ENCODE peak calls at places on chromosomes 13 and 19, in six cellular contexts. W, H, R, U, F and N are unnamed samples.

GRCh38 chr19:8840708-8841107 is 8.5 kb downstream of the MBD3L1 start:
- DNase-seq in H (no peak), F (no peak), U (no peak), R (no peak), W (no peak), N (no peak)

GRCh38 chr13:32720026-32720425 is 133.8 kb downstream of the PDS5B start:
- DNase-seq in W (no peak), H (no peak), F (no peak), R (no peak), U (no peak), N (no peak)

GRCh38 chr19:33388817-33389573 is 15.5 kb downstream of the CEBPG start:
- DNase-seq in U (no peak), W (no peak), R (no peak), F (no peak), H (peak), N (no peak)

GRCh38 chr19:9348671-9349070 is 14.1 kb upstream of the ZNF177 start:
- DNase-seq in U (no peak), H (no peak), F (no peak), W (no peak), R (no peak), N (no peak)

GRCh38 chr13:42991892-42992584 is at the start of gene EPSTI1:
- DNase-seq in W (peak), R (peak), F (no peak), H (peak), U (peak), N (peak)

GRCh38 chr13:100636441-100636840 is 38.2 kb downstream of the TMTC4 start:
- DNase-seq in W (no peak), R (no peak), F (peak), H (no peak), U (no peak), N (no peak)

GRCh38 chr19:5104871-5105351 is 136.0 kb downstream of the KDM4B start:
- DNase-seq in W (peak), H (no peak), U (no peak), R (no peak), F (no peak), N (no peak)

GRCh38 chr13:46721054-46721453 is 75.9 kb downstream of the ESD start:
- DNase-seq in U (peak), W (peak), R (peak), F (peak), H (peak), N (peak)

GRCh38 chr13:87235621-87236020 is 435.6 kb upstream of the SLITRK5 start:
- DNase-seq in H (no peak), U (no peak), R (no peak), W (no peak), F (no peak), N (no peak)

GRCh38 chr13:23866420-23867026 is 22.7 kb downstream of the MIPEP start:
- DNase-seq in W (no peak), U (no peak), R (no peak), H (no peak), F (no peak), N (no peak)

GRCh38 chr19:45492627-45493470 is 4.0 kb downstream of the RTN2 start:
- DNase-seq in R (no peak), F (no peak), H (no peak), W (no peak), U (no peak), N (peak)

GRCh38 chr13:100454876-100455275 is 133.7 kb downstream of the GGACT start:
- DNase-seq in W (no peak), H (no peak), U (peak), R (no peak), F (no peak), N (peak)

GRCh38 chr19:1481224-1481892 is 2.3 kb upstream of the C19orf25 start:
- DNase-seq in R (no peak), W (no peak), F (no peak), H (peak), U (no peak), N (no peak)

GRCh38 chr19:43726736-43727592 is 11.1 kb downstream of the IRGC start:
- DNase-seq in R (no peak), H (no peak), W (no peak), F (no peak), U (no peak), N (no peak)

GRCh38 chr13:32639502-32640105 is 53.4 kb downstream of the PDS5B start:
- DNase-seq in H (peak), R (no peak), U (peak), W (peak), F (peak), N (peak)

GRCh38 chr13:99893567-99893966 is 78.0 kb downstream of the ZIC5 start:
- DNase-seq in R (no peak), F (no peak), W (no peak), H (no peak), U (no peak), N (no peak)

GRCh38 chr19:45499196-45500180 is 1.2 kb downstream of the PPM1N start:
- DNase-seq in R (peak), U (no peak), F (no peak), W (peak), H (peak), N (no peak)

GRCh38 chr19:57269515-57270250 is 10.6 kb upstream of the ZNF460 start:
- DNase-seq in F (no peak), W (no peak), U (peak), H (no peak), R (no peak), N (peak)

GRCh38 chr19:43776285-43776684 is 4.5 kb downstream of the KCNN4 start:
- DNase-seq in H (no peak), U (no peak), W (no peak), R (peak), F (no peak), N (no peak)

GRCh38 chr19:6861683-6862286 is 25.6 kb upstream of the ADGRE1 start:
- DNase-seq in F (no peak), R (no peak), W (no peak), H (no peak), U (peak), N (no peak)

GRCh38 chr19:17090501-17091074 is 15.0 kb downstream of the MYO9B start:
- DNase-seq in U (no peak), W (no peak), R (peak), F (no peak), H (no peak), N (peak)

GRCh38 chr19:35901854-35902661 is at the start of gene HCST:
- DNase-seq in R (peak), H (peak), U (no peak), W (peak), F (no peak), N (no peak)

GRCh38 chr13:48318714-48319457 is 15.3 kb downstream of the RB1 start:
- DNase-seq in F (no peak), W (peak), R (peak), U (no peak), H (peak), N (no peak)

GRCh38 chr13:40479196-40479845 is 187.1 kb downstream of the FOXO1 start:
- DNase-seq in F (no peak), W (no peak), H (no peak), U (no peak), R (no peak), N (no peak)

GRCh38 chr13:32147976-32148375 is 116.4 kb downstream of the FRY start:
- DNase-seq in F (no peak), R (no peak), W (no peak), U (no peak), H (no peak), N (no peak)

GRCh38 chr13:49248433-49249002 is 793 bp downstream of the CDADC1 start:
- DNase-seq in U (peak), R (no peak), W (no peak), F (no peak), H (peak), N (peak)

GRCh38 chr13:39567569-39567968 is 35.4 kb downstream of the LHFPL6 start:
- DNase-seq in U (no peak), R (no peak), H (no peak), F (no peak), W (no peak), N (no peak)

GRCh38 chr19:19279853-19280252 is 6.8 kb upstream of the TM6SF2 start:
- DNase-seq in H (no peak), U (no peak), W (no peak), F (no peak), R (no peak), N (no peak)

GRCh38 chr13:97535619-97536018 is 101.7 kb downstream of the RAP2A start:
- DNase-seq in H (no peak), F (no peak), W (no peak), U (peak), R (no peak), N (no peak)